ENCODE peak calls at places on chromosome 19, in seven cellular contexts. U is BJ; W is Caco-2; Y is nephron progenitor cell; R is heart left ventricle; A is fibroblast of pulmonary artery; P is activated CD8-positive, alpha-beta T cell treated with anti-CD3 and anti-CD28 coated beads for 36 hours. N is an unnamed sample.

GRCh38 chr19:53365899-53366493 is 491 bp downstream of the ZNF525 start:
- DNase-seq in W (no peak), R (no peak), A (no peak), U (no peak), P (peak), Y (peak), N (no peak)

GRCh38 chr19:21202865-21203494 is 61.1 kb downstream of the ZNF431 start:
- DNase-seq in U (no peak), P (peak), Y (peak), A (peak), W (no peak), R (no peak), N (no peak)

GRCh38 chr19:31674503-31675186 is 325.4 kb upstream of the TSHZ3 start:
- DNase-seq in U (no peak), P (no peak), W (no peak), R (no peak), Y (no peak), A (no peak), N (no peak)

GRCh38 chr19:42191855-42192254 is 25.6 kb downstream of the DEDD2 start:
- DNase-seq in P (peak), W (no peak), A (peak), U (no peak), R (no peak), Y (no peak), N (no peak)

GRCh38 chr19:39351537-39352037 is 9.4 kb downstream of the SAMD4B start:
- DNase-seq in P (peak), A (no peak), R (no peak), W (no peak), Y (no peak), U (no peak), N (no peak)

GRCh38 chr19:11247934-11248333 is 8.5 kb downstream of the ANGPTL8 start:
- DNase-seq in U (no peak), A (no peak), R (no peak), Y (no peak), W (no peak), P (no peak), N (no peak)

GRCh38 chr19:572891-573825 is 762 bp downstream of the BSG start:
- DNase-seq in P (peak), A (peak), R (peak), Y (peak), U (no peak), W (no peak), N (no peak)

GRCh38 chr19:8445488-8446001 is 770 bp downstream of the HNRNPM start:
- DNase-seq in U (no peak), P (peak), A (peak), W (peak), R (peak), Y (peak), N (peak)

GRCh38 chr19:48724796-48725753 is 5.5 kb upstream of the MAMSTR start:
- DNase-seq in R (peak), A (peak), P (peak), Y (no peak), W (no peak), U (peak), N (no peak)

GRCh38 chr19:33245948-33246728 is 20.5 kb upstream of the SLC7A10 start:
- DNase-seq in P (peak), W (no peak), Y (no peak), R (no peak), A (peak), U (no peak), N (no peak)

GRCh38 chr19:57643734-57644133 is 10.8 kb downstream of the ZNF211 start:
- DNase-seq in A (no peak), R (no peak), W (no peak), P (no peak), U (no peak), Y (no peak), N (no peak)

GRCh38 chr19:11554160-11554559 is 4.9 kb downstream of the ELOF1 start:
- DNase-seq in R (no peak), P (peak), W (no peak), Y (no peak), A (no peak), U (no peak), N (no peak)

GRCh38 chr19:16168465-16169081 is 4.8 kb downstream of the CIB3 start:
- DNase-seq in R (no peak), Y (no peak), A (peak), W (no peak), U (no peak), P (no peak), N (no peak)

GRCh38 chr19:18429717-18430416 is 8.1 kb downstream of the ISYNA1 start:
- DNase-seq in R (no peak), U (no peak), W (no peak), P (peak), Y (no peak), A (no peak), N (peak)

GRCh38 chr19:2053601-2054389 is 2.8 kb upstream of the MKNK2 start:
- DNase-seq in P (no peak), A (peak), U (no peak), R (peak), W (no peak), Y (no peak), N (no peak)

GRCh38 chr19:46407891-46408426 is 5.4 kb downstream of the CCDC8 start:
- DNase-seq in R (no peak), Y (no peak), P (no peak), U (no peak), A (no peak), W (no peak), N (no peak)

GRCh38 chr19:2273356-2274184 is 8.4 kb downstream of the PEAK3 start:
- DNase-seq in R (peak), A (peak), P (peak), U (no peak), W (no peak), Y (peak), N (peak)

GRCh38 chr19:11528551-11529341 is at the start of gene ECSIT:
- DNase-seq in P (peak), W (peak), Y (peak), U (peak), R (peak), A (peak), N (peak)

GRCh38 chr19:9342610-9343304 is 18.8 kb downstream of the ZNF559 start:
- DNase-seq in R (no peak), A (peak), Y (no peak), P (no peak), U (no peak), W (no peak), N (no peak)

GRCh38 chr19:18899624-18900560 is 3.9 kb upstream of the CERS1 start:
- DNase-seq in A (no peak), R (no peak), Y (no peak), U (no peak), W (no peak), P (no peak), N (no peak)

GRCh38 chr19:43465468-43466120 is at the start of gene LYPD3:
- DNase-seq in W (peak), U (peak), A (peak), Y (no peak), R (no peak), P (no peak), N (no peak)

GRCh38 chr19:32637480-32637879 is 37.5 kb downstream of the ANKRD27 start:
- DNase-seq in R (no peak), P (no peak), W (no peak), A (no peak), U (no peak), Y (no peak), N (no peak)

GRCh38 chr19:19595171-19595701 is 23.3 kb downstream of the PBX4 start:
- DNase-seq in A (peak), Y (no peak), P (peak), U (no peak), W (no peak), R (no peak), N (no peak)

GRCh38 chr19:16161848-16162247 is 11.5 kb downstream of the CIB3 start:
- DNase-seq in P (peak), R (no peak), U (no peak), W (no peak), Y (no peak), A (peak), N (no peak)

GRCh38 chr19:10762656-10763055 is 44.8 kb downstream of the DNM2 start:
- DNase-seq in U (no peak), R (peak), A (no peak), P (peak), W (peak), Y (no peak), N (no peak)

GRCh38 chr19:19217110-19217509 is 5.4 kb downstream of the NCAN start:
- DNase-seq in W (no peak), R (no peak), U (no peak), Y (no peak), A (peak), P (no peak), N (no peak)

GRCh38 chr19:40663712-40664692 is 26.4 kb downstream of the NUMBL start:
- DNase-seq in Y (no peak), A (no peak), P (peak), R (peak), U (no peak), W (no peak), N (peak)

GRCh38 chr19:50501568-50502475 is 9.2 kb downstream of the JOSD2 start:
- DNase-seq in P (no peak), U (no peak), A (no peak), Y (no peak), R (peak), W (no peak), N (no peak)

GRCh38 chr19:3358919-3359849 is 7.2 kb upstream of the NFIC start:
- DNase-seq in R (peak), W (no peak), Y (peak), U (no peak), A (peak), P (peak), N (peak)

GRCh38 chr19:18464646-18465045 is 26.7 kb upstream of the ISYNA1 start:
- DNase-seq in W (no peak), U (no peak), Y (no peak), R (peak), A (peak), P (no peak), N (no peak)

GRCh38 chr19:17332677-17333581 is 1.7 kb downstream of the ANO8 start:
- DNase-seq in P (peak), Y (peak), R (no peak), U (no peak), W (peak), A (peak), N (no peak)

GRCh38 chr19:18833849-18834643 is 2.3 kb downstream of the UPF1 start:
- DNase-seq in U (no peak), R (no peak), A (no peak), P (peak), W (no peak), Y (no peak), N (no peak)

GRCh38 chr19:50328257-50329145 is 676 bp downstream of the KCNC3 start:
- DNase-seq in Y (peak), W (no peak), P (peak), U (no peak), R (no peak), A (no peak), N (peak)

GRCh38 chr19:43984687-43985000 is 656 bp downstream of the ZNF155 start:
- DNase-seq in Y (no peak), A (no peak), R (peak), W (no peak), P (peak), U (no peak), N (no peak)

GRCh38 chr19:50557009-50557613 is 11.1 kb downstream of the LRRC4B start:
- DNase-seq in R (no peak), Y (no peak), A (no peak), P (no peak), U (no peak), W (no peak), N (no peak)

GRCh38 chr19:49106648-49107135 is 7.5 kb upstream of the LIN7B start:
- DNase-seq in Y (peak), U (no peak), R (no peak), P (peak), A (peak), W (peak), N (peak)

GRCh38 chr19:13228561-13228960 is 78.3 kb downstream of the IER2 start:
- DNase-seq in W (no peak), P (no peak), U (no peak), A (no peak), R (no peak), Y (no peak), N (no peak)
- TF ChIP-seq CTCF in W (no peak), P (no peak), U (no peak), A (no peak), R (no peak), Y (no peak), N (no peak)

GRCh38 chr19:34662919-34663318 is 14.0 kb downstream of the SCGB2B2 start:
- DNase-seq in U (no peak), P (peak), W (no peak), A (peak), Y (no peak), R (no peak), N (no peak)
- TF ChIP-seq CTCF in U (peak), P (peak), W (peak), A (peak), Y (peak), R (peak), N (peak)

DNA sequence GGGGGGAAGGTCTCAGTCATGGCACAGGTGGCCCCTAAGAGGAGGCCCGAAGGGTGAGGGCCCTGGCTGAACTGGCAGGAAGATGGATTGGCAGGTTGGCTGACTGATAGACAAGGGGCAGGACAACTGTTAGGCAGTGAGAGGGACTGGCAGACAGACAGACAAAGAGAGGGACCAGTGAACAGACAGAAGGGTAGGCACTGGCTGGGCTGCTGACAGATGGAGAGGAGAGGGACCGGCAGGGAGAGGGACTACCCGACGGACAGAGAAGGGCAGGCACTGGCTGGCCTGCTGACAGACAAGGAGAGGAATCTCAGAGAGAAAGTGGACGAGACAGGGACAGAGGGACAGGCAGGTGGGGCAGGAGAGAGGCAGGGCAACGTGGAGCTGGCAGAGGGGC is 31.8 kb upstream of the EHD2 start:
- DNase-seq in U (no peak), Y (no peak), R (no peak), A (no peak), P (no peak), W (no peak), N (no peak)
- TF ChIP-seq CTCF in U (no peak), Y (no peak), R (no peak), A (no peak), P (no peak), W (no peak), N (no peak)

GRCh38 chr19:29624489-29625210 is 18.6 kb downstream of the POP4 start:
- DNase-seq in A (no peak), U (no peak), W (no peak), P (no peak), R (no peak), Y (no peak), N (no peak)
- TF ChIP-seq CTCF in A (no peak), U (no peak), W (no peak), P (peak), R (no peak), Y (no peak), N (no peak)